ENCODE peak calls at places on chromosomes 7 and 10, in four cellular contexts. P is H1, M is HepG2, Q is GM12878. T is an unnamed sample.

GRCh38 chr7:133003052-133003910 is 78.6 kb downstream of the CHCHD3 start:
- DNase-seq in P (no peak), M (no peak), Q (no peak), T (no peak)

GRCh38 chr10:121152935-121153334 is 301.8 kb downstream of the WDR11 start:
- DNase-seq in P (no peak), M (no peak), Q (no peak), T (no peak)

GRCh38 chr10:1166101-1166827 is 110.1 kb downstream of the WDR37 start:
- DNase-seq in P (no peak), M (no peak), Q (no peak), T (no peak)

GRCh38 chr10:43461950-43462349 is 25.0 kb downstream of the ZNF487 start:
- DNase-seq in P (no peak), M (peak), Q (no peak), T (peak)

GRCh38 chr7:144791488-144791887 is 44.4 kb downstream of the TPK1 start:
- DNase-seq in P (no peak), M (no peak), Q (no peak), T (no peak)

GRCh38 chr10:14093735-14094484 is 236.8 kb downstream of the FRMD4A start:
- DNase-seq in P (no peak), M (no peak), Q (no peak), T (no peak)

GRCh38 chr10:21715531-21716195 is 181.6 kb downstream of the MLLT10 start:
- DNase-seq in P (no peak), M (no peak), Q (no peak), T (no peak)

GRCh38 chr7:5284304-5285281 is 1.9 kb downstream of the SLC29A4 start:
- DNase-seq in P (peak), M (peak), Q (peak), T (peak)

GRCh38 chr10:85613391-85613790 is 753.2 kb downstream of the GRID1 start:
- DNase-seq in P (no peak), M (no peak), Q (no peak), T (no peak)

GRCh38 chr10:83961620-83962019 is 177.7 kb upstream of the GHITM start:
- DNase-seq in P (no peak), M (no peak), Q (no peak), T (no peak)

GRCh38 chr7:84686373-84686772 is 491.8 kb upstream of the SEMA3A start:
- DNase-seq in P (no peak), M (no peak), Q (no peak), T (no peak)

GRCh38 chr7:89757910-89758309 is 396.4 kb upstream of the STEAP1 start:
- DNase-seq in P (no peak), M (no peak), Q (no peak), T (no peak)

GRCh38 chr7:96479015-96479645 is 157.2 kb upstream of the SLC25A13 start:
- DNase-seq in P (no peak), M (no peak), Q (no peak), T (no peak)

GRCh38 chr7:70695804-70696104 is 436.2 kb upstream of the GALNT17 start:
- DNase-seq in P (no peak), M (no peak), Q (no peak), T (no peak)

GRCh38 chr10:105239311-105240215 is 598.5 kb downstream of the SORCS3 start:
- DNase-seq in P (no peak), M (no peak), Q (no peak), T (no peak)

GRCh38 chr10:21687197-21687993 is 153.4 kb downstream of the MLLT10 start:
- DNase-seq in P (no peak), M (no peak), Q (no peak), T (no peak)

GRCh38 chr10:93131956-93132355 is 58.3 kb downstream of the CYP26A1 start:
- DNase-seq in P (no peak), M (no peak), Q (no peak), T (no peak)

GRCh38 chr10:93124580-93125318 is 51.1 kb downstream of the CYP26A1 start:
- DNase-seq in P (no peak), M (no peak), Q (peak), T (no peak)

GRCh38 chr10:93121311-93121710 is 47.6 kb downstream of the CYP26A1 start:
- DNase-seq in P (no peak), M (no peak), Q (no peak), T (no peak)

GRCh38 chr10:93123766-93124165 is 50.1 kb downstream of the CYP26A1 start:
- DNase-seq in P (no peak), M (no peak), Q (no peak), T (no peak)

DNA sequence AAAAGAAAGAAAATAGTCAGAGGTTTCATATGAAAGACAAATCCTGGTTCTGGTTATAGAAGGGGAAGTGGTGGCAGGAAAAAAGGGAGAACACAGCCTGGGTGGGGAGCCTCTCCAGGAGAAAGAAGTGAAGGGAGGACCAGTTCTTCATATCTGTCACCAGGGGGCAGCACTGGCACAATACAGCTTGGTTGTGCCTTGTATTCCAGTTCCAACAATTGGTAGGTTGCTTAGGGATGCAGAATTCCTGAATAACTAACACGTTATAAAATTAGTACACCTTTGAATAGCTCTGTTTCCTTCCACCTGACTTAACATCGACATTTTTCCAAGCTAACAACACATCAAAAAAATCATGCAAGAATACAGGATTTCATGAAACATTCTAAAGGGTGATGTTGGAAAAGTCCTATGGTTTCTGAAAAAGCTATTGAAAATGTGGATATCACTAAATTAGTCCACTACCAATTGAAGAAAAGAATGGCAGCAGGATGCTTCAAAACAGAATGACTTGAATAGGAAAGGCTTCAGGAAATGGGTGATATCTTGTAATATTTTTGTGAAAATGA is 52.9 kb downstream of the CYP26A1 start:
- DNase-seq in P (no peak), M (no peak), Q (no peak), T (peak)
- TF ChIP-seq HDAC6 in P (no peak), M (no peak), Q (no peak), T (no peak)

DNA sequence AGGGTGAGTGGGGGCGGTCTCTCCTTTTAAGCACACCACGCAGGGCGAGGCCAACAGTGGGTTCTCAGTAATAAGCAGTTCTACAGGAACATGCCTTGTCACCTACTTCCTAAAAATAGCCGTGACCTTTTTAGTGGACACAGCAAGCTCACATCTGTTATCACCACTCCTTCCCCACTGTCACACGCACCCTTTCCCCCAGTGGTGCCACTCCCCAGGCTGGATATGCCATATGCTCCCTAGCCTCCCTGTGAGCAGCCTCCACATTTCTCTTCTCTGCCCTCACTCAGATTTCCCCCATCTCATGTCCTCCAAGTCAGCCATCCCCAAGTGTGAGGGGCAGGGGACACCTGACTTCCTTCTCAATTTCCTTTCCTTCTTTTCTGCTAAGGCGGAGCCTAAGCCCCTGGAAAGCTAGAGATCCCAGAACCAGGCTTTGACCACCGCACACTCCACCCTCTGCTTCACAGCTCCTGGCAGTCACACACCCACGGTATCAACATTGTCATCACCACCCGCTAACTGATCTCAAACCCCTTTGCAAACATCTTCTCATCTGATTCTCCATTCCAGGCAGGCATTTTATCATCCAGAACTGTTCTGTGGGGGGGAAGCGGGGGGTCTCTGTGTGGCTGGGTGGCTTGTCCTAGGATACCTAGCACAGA is 3.6 kb downstream of the ANXA11 start:
- DNase-seq in P (no peak), M (no peak), Q (no peak), T (no peak)
- TF ChIP-seq HDAC6 in P (no peak), M (no peak), Q (no peak), T (no peak)

GRCh38 chr7:28083159-28083997 is 97.2 kb downstream of the JAZF1 start:
- DNase-seq in P (no peak), M (no peak), Q (no peak), T (no peak)
- TF ChIP-seq HDAC6 in P (no peak), M (no peak), Q (no peak), T (no peak)

GRCh38 chr10:8969853-8970252 is 915.4 kb downstream of the GATA3 start:
- DNase-seq in P (no peak), M (no peak), Q (no peak), T (no peak)

GRCh38 chr10:8962249-8962648 is 907.8 kb downstream of the GATA3 start:
- DNase-seq in P (no peak), M (no peak), Q (no peak), T (no peak)

GRCh38 chr10:8967004-8967530 is 912.6 kb downstream of the GATA3 start:
- DNase-seq in P (no peak), M (no peak), Q (no peak), T (no peak)
- TF ChIP-seq HDAC6 in P (no peak), M (no peak), Q (no peak), T (no peak)

GRCh38 chr10:27646194-27646593 is 99.4 kb downstream of the MKX start:
- DNase-seq in P (no peak), M (no peak), Q (no peak), T (no peak)

GRCh38 chr10:27643296-27643695 is 102.3 kb downstream of the MKX start:
- DNase-seq in P (no peak), M (no peak), Q (no peak), T (no peak)

GRCh38 chr10:27644307-27644939 is 101.2 kb downstream of the MKX start:
- DNase-seq in P (no peak), M (no peak), Q (no peak), T (no peak)

GRCh38 chr10:27642023-27642589 is 103.5 kb downstream of the MKX start:
- DNase-seq in P (no peak), M (no peak), Q (no peak), T (no peak)

GRCh38 chr10:27646604-27647191 is 98.9 kb downstream of the MKX start:
- DNase-seq in P (no peak), M (no peak), Q (no peak), T (no peak)
- TF ChIP-seq HDAC6 in P (no peak), M (no peak), Q (no peak), T (no peak)

T was measured in K562.